ENCODE peak calls at places on chromosome 12, in ten cellular contexts. H is chondrocyte, B is sigmoid colon, F is cardiac muscle cell, Z is Calu3, P is GM10248, O is colonic mucosa, M is osteocyte, L is AG09309, T is HFF-Myc. J is an unnamed sample.

GRCh38 chr12:57553343-57554202 is 3.7 kb downstream of the KIF5A start:
- DNase-seq in H (no peak), B (no peak), F (peak), Z (no peak), P (no peak), O (no peak), M (no peak), L (no peak), T (no peak), J (no peak)

GRCh38 chr12:57632898-57633825 is at the start of gene B4GALNT1:
- DNase-seq in H (peak), B (peak), F (peak), Z (peak), P (peak), O (peak), M (no peak), L (no peak), T (no peak), J (peak)

GRCh38 chr12:68785823-68786222 is 22.2 kb upstream of the MDM2 start:
- DNase-seq in H (no peak), B (no peak), F (no peak), Z (no peak), P (no peak), O (no peak), M (no peak), L (no peak), T (no peak), J (no peak)

GRCh38 chr12:3014641-3015040 is 55.4 kb downstream of the TEAD4 start:
- DNase-seq in H (no peak), B (no peak), F (no peak), Z (no peak), P (no peak), O (no peak), M (no peak), L (no peak), T (no peak), J (no peak)

GRCh38 chr12:5506821-5507231 is 74.9 kb downstream of the NTF3 start:
- DNase-seq in H (no peak), B (no peak), F (no peak), Z (no peak), P (no peak), O (peak), M (no peak), L (no peak), T (no peak), J (no peak)

GRCh38 chr12:4177257-4177656 is 96.3 kb upstream of the CCND2 start:
- DNase-seq in H (no peak), B (no peak), F (no peak), Z (no peak), P (no peak), O (no peak), M (no peak), L (no peak), T (no peak), J (no peak)

GRCh38 chr12:69096669-69097364 is 142.6 kb upstream of the CPSF6 start:
- DNase-seq in H (no peak), B (no peak), F (peak), Z (no peak), P (no peak), O (no peak), M (no peak), L (no peak), T (no peak), J (no peak)

GRCh38 chr12:89461649-89462612 is 62.7 kb downstream of the GALNT4 start:
- DNase-seq in H (no peak), B (no peak), F (peak), Z (no peak), P (peak), O (no peak), M (no peak), L (peak), T (no peak), J (no peak)

GRCh38 chr12:17110316-17110715 is 504.4 kb upstream of the LMO3 start:
- DNase-seq in H (no peak), B (no peak), F (no peak), Z (no peak), P (no peak), O (no peak), M (no peak), L (no peak), T (no peak), J (no peak)

GRCh38 chr12:56954057-56954577 is 3.3 kb downstream of the RDH16 start:
- DNase-seq in H (no peak), B (no peak), F (no peak), Z (no peak), P (no peak), O (no peak), M (no peak), L (no peak), T (no peak), J (no peak)

GRCh38 chr12:24808651-24809050 is 140.2 kb downstream of the BCAT1 start:
- DNase-seq in H (no peak), B (no peak), F (no peak), Z (no peak), P (no peak), O (no peak), M (no peak), L (no peak), T (no peak), J (no peak)

GRCh38 chr12:78793491-78793890 is 71.1 kb upstream of the SYT1 start:
- DNase-seq in H (no peak), B (no peak), F (no peak), Z (no peak), P (no peak), O (no peak), M (no peak), L (no peak), T (no peak), J (no peak)

GRCh38 chr12:131348226-131349010 is 362.5 kb upstream of the SFSWAP start:
- DNase-seq in H (no peak), B (no peak), F (no peak), Z (no peak), P (no peak), O (no peak), M (no peak), L (no peak), T (no peak), J (no peak)

GRCh38 chr12:39807043-39807442 is 187.4 kb upstream of the ABCD2 start:
- DNase-seq in H (no peak), B (no peak), F (peak), Z (no peak), P (no peak), O (no peak), M (no peak), L (no peak), T (no peak), J (no peak)

GRCh38 chr12:47085815-47086252 is 6.1 kb upstream of the AMIGO2 start:
- DNase-seq in H (no peak), B (no peak), F (peak), Z (peak), P (peak), O (no peak), M (no peak), L (no peak), T (no peak), J (no peak)

GRCh38 chr12:55738113-55739024 is 4.6 kb upstream of the GDF11 start:
- DNase-seq in H (no peak), B (peak), F (peak), Z (peak), P (peak), O (peak), M (peak), L (no peak), T (peak), J (peak)

GRCh38 chr12:49126852-49127763 is 4.1 kb downstream of the TUBA1B start:
- DNase-seq in H (no peak), B (peak), F (no peak), Z (no peak), P (no peak), O (no peak), M (no peak), L (no peak), T (no peak), J (no peak)

DNA sequence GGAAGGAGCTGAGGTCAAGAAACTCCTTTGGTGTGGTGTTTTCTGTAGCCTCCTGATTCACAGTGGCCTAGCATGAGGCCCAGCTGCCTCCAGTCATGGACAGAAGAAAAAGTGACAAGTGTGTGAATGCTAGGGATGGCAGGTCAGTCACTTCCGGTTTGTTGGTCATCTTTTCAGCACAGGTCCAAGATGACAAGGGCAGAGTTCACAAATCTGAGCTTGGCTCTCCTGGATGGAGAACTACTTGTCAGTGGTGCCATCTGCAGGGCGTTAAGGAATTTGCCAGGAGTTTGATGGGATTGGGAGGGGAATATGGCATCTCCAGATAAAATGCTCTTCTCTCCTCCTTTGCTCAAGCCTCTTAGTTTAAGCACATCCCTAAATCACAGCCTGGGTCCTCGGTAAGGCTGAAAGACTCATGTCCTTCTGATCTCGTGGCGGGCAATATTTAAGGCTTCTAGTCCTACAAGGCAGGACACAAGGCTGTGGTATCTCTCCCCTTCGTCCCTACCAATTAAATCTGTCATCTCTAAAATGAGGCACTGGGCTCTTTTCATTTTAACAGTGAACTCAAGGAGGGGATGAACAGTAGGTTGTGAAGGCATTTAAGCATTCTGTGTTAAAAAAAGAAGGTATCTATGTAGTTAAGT is 10.0 kb downstream of the TUBA1B start:
- DNase-seq in H (no peak), B (peak), F (peak), Z (peak), P (peak), O (peak), M (no peak), L (no peak), T (no peak), J (peak)
- TF ChIP-seq CTCF in H (peak), B (peak), F (peak), Z (peak), P (peak), O (peak), M (peak), L (peak), T (peak), J (peak)

DNA sequence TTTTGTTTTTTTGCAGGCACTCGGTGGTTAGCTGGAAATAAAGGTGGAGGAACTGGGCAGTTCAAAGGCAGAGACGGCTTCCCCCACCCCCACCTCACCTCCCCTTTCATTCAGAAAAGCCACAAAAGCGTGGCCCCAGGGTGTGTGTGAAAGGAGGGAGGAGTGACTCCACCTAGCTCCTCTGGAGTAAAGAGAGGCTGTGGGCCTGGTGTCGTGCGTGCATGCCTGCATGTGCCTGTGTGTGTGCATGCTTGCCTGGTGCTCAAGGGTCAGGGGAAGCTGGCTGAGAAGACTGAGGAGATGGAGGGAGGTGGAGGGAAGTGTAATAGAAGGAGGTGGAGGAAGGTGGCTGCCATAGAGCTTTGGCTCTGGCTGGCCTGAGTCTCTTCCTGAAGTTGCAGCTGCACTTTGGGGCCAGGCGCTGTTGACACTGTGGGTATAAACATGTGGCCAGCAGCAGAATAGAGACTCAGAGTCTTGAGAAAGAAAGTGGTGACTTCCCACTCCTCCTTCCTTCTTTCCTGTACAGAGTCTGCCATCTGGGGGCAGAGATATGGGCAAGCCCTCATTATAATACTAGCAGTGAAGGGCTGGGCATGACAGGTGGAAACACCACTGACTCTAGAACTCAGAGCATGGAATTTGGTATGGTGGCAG is 36.9 kb upstream of the SINHCAF start:
- DNase-seq in H (no peak), B (no peak), F (no peak), Z (peak), P (peak), O (peak), M (no peak), L (no peak), T (no peak), J (no peak)
- TF ChIP-seq CTCF in H (no peak), B (no peak), F (no peak), Z (no peak), P (peak), O (no peak), M (no peak), L (no peak), T (no peak), J (no peak)

GRCh38 chr12:54200412-54200811 is 11.6 kb upstream of the SMUG1 start:
- DNase-seq in H (no peak), B (no peak), F (no peak), Z (no peak), P (no peak), O (no peak), M (no peak), L (no peak), T (no peak), J (no peak)
- TF ChIP-seq CTCF in H (no peak), B (no peak), F (no peak), Z (no peak), P (no peak), O (no peak), M (no peak), L (no peak), T (no peak), J (no peak)

GRCh38 chr12:64779349-64779974 is 20.3 kb upstream of the GNS start:
- DNase-seq in H (no peak), B (no peak), F (no peak), Z (no peak), P (no peak), O (peak), M (no peak), L (no peak), T (no peak), J (no peak)

GRCh38 chr12:64780220-64780530 is 21.0 kb upstream of the GNS start:
- DNase-seq in H (no peak), B (no peak), F (no peak), Z (no peak), P (no peak), O (no peak), M (no peak), L (no peak), T (no peak), J (no peak)

GRCh38 chr12:64781374-64782029 is 22.3 kb upstream of the GNS start:
- DNase-seq in H (no peak), B (no peak), F (no peak), Z (peak), P (no peak), O (peak), M (no peak), L (no peak), T (no peak), J (no peak)

GRCh38 chr12:64782181-64782580 is 23.0 kb upstream of the GNS start:
- DNase-seq in H (no peak), B (no peak), F (no peak), Z (no peak), P (no peak), O (no peak), M (no peak), L (no peak), T (no peak), J (no peak)

DNA sequence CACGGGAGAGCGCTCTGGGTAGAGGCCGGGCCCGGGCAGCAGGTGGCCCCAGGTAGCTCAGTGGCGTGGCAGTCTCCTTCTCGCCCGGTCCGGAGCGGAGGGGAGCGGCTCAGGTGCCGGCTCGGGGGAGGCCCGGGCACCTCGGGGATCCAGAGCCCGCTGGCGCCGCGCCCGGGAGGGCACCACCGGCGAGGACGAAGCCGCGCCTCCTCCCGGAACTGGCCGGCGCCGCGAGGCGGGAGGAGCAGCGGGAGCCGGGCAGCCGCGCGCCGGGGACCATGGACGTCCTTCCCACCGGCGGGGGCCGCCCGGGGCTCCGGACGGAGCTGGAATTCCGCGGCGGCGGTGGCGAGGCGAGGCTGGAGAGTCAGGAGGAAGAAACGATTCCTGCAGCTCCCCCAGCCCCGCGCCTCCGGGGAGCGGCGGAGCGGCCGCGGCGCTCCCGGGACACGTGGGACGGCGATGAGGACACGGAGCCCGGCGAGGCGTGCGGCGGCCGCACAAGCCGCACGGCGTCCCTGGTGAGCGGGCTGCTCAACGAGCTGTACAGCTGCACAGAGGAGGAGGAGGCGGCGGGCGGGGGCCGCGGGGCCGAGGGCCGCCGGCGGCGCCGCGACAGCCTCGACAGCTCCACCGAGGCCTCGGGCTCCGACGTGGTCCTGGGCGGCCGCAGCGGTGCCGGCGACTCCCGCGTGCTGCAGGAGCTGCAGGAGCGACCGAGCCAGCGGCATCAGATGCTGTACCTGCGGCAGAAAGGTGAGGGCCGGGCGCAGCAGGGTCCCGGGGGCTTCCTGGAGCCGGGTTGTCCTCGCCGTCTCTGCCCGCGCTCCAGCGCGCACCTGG is 21.5 kb upstream of the GNS start:
- DNase-seq in H (no peak), B (peak), F (no peak), Z (peak), P (peak), O (peak), M (no peak), L (no peak), T (no peak), J (peak)
- TF ChIP-seq CTCF in H (no peak), B (no peak), F (no peak), Z (no peak), P (no peak), O (no peak), M (no peak), L (no peak), T (no peak), J (no peak)

DNA sequence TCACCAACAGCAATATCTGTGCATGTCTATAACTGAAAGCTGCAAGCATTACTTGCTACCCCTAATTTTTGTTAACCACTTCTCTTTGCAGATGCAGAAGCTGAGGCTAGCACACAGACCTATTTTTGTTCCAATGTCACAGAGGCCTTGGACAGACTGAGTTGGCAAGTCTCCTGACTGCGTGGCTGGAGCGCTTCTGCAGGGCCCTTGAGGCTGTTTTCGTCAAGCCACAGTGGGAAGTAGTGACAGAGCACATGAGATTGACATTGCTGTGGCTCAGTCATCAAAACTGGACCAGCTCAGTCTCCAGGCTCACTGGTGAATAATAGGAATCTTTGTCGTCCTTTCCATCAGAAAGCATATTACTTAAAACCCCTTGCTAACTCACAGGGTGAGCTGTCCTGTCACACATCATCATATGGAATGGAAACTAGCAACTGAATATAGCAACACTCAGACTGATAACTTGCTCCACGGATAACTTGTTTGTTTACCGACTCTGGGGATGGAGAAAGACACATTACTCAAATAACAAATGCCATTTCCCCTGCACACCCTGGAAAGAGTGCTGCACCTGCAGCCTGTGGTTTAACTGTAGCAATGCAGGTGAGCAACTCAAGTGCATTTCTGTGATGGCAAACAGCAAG is 43.6 kb upstream of the DDX11 start:
- DNase-seq in H (no peak), B (no peak), F (no peak), Z (no peak), P (no peak), O (no peak), M (no peak), L (no peak), T (no peak), J (no peak)
- TF ChIP-seq CTCF in H (no peak), B (no peak), F (no peak), Z (no peak), P (no peak), O (no peak), M (no peak), L (no peak), T (no peak), J (no peak)

GRCh38 chr12:92261071-92261470 is 115.4 kb upstream of the BTG1 start:
- DNase-seq in H (no peak), B (no peak), F (no peak), Z (no peak), P (no peak), O (no peak), M (no peak), L (no peak), T (no peak), J (no peak)
- TF ChIP-seq CTCF in H (no peak), B (no peak), F (no peak), Z (no peak), P (no peak), O (no peak), M (no peak), L (no peak), T (no peak), J (no peak)